ENCODE peak calls at places on chromosome 1, in eight cellular contexts. X is prostate gland, Z is GM12878, U is uterus, D is IMR-90, T is spleen, O is endothelial cell of umbilical vein, G is adrenal gland. P is an unnamed sample.
A peak's percentile ranks its signal among the peaks of the same experiment; 100 is the strongest.

GRCh38 chr1:64042331-64043100 is 160.9 kb upstream of the UBE2U start:
- DNase-seq in X (peak; percentile 73), Z (no peak), U (peak; percentile 57), D (peak; percentile 98), T (no peak), O (peak; percentile 43), G (no peak), P (no peak)

GRCh38 chr1:40855513-40855912 is 6.7 kb downstream of the CITED4 start:
- DNase-seq in X (no peak), Z (no peak), U (no peak), D (no peak), T (no peak), O (no peak), G (no peak), P (no peak)

GRCh38 chr1:215665212-215665611 is 98.1 kb downstream of the KCTD3 start:
- DNase-seq in X (no peak), Z (no peak), U (no peak), D (peak; percentile 94), T (no peak), O (no peak), G (no peak), P (no peak)

GRCh38 chr1:53155534-53155933 is 13.1 kb upstream of the SLC1A7 start:
- DNase-seq in X (no peak), Z (no peak), U (no peak), D (no peak), T (peak; percentile 5), O (no peak), G (no peak), P (no peak)

GRCh38 chr1:222288056-222288455 is 259.8 kb downstream of the HHIPL2 start:
- DNase-seq in X (no peak), Z (no peak), U (no peak), D (peak; percentile 45), T (no peak), O (no peak), G (no peak), P (no peak)

GRCh38 chr1:212959266-212960220 is 9.2 kb downstream of the VASH2 start:
- DNase-seq in X (no peak), Z (peak; percentile 79), U (no peak), D (no peak), T (no peak), O (peak; percentile 24), G (no peak), P (no peak)

GRCh38 chr1:56934400-56935080 is 31.3 kb downstream of the C8B start:
- DNase-seq in X (no peak), Z (no peak), U (no peak), D (peak; percentile 9), T (no peak), O (no peak), G (no peak), P (no peak)

GRCh38 chr1:22238356-22239224 is 95.7 kb upstream of the WNT4 start:
- DNase-seq in X (no peak), Z (no peak), U (no peak), D (no peak), T (no peak), O (no peak), G (no peak), P (no peak)

GRCh38 chr1:6962390-6962955 is 177.2 kb downstream of the CAMTA1 start:
- DNase-seq in X (no peak), Z (peak; percentile 20), U (peak; percentile 48), D (no peak), T (no peak), O (no peak), G (no peak), P (peak; percentile 41)

GRCh38 chr1:1157033-1157365 is 16.7 kb upstream of the TTLL10 start:
- DNase-seq in X (no peak), Z (no peak), U (no peak), D (no peak), T (no peak), O (no peak), G (no peak), P (no peak)

GRCh38 chr1:216461466-216461865 is 38.2 kb upstream of the USH2A start:
- DNase-seq in X (no peak), Z (no peak), U (no peak), D (peak; percentile 65), T (no peak), O (no peak), G (no peak), P (no peak)

GRCh38 chr1:63774617-63775417 is 1.0 kb downstream of the ROR1 start:
- DNase-seq in X (no peak), Z (no peak), U (peak; percentile 43), D (peak; percentile 36), T (peak; percentile 77), O (peak; percentile 49), G (no peak), P (peak; percentile 52)

GRCh38 chr1:116375884-116376733 is 3.1 kb downstream of the ATP1A1 start:
- DNase-seq in X (peak; percentile 96), Z (no peak), U (peak; percentile 71), D (peak; percentile 68), T (peak; percentile 81), O (peak; percentile 85), G (peak; percentile 76), P (peak; percentile 75)

GRCh38 chr1:170823120-170823519 is 112.2 kb upstream of the MROH9 start:
- DNase-seq in X (no peak), Z (no peak), U (no peak), D (peak; percentile 25), T (no peak), O (no peak), G (no peak), P (no peak)

GRCh38 chr1:160830321-160831153 is 32.1 kb downstream of the CD244 start:
- DNase-seq in X (peak; percentile 61), Z (no peak), U (no peak), D (peak; percentile 18), T (peak; percentile 92), O (peak; percentile 35), G (no peak), P (peak; percentile 45)

GRCh38 chr1:1165900-1166421 is 7.7 kb upstream of the TTLL10 start:
- DNase-seq in X (peak; percentile 55), Z (no peak), U (no peak), D (no peak), T (no peak), O (no peak), G (no peak), P (no peak)

GRCh38 chr1:22870201-22870871 is 102.3 kb downstream of the LACTBL1 start:
- DNase-seq in X (peak; percentile 11), Z (no peak), U (peak; percentile 27), D (peak; percentile 38), T (no peak), O (peak; percentile 8), G (peak; percentile 63), P (peak; percentile 65)

GRCh38 chr1:77015748-77016341 is 148.6 kb downstream of the ST6GALNAC5 start:
- DNase-seq in X (no peak), Z (no peak), U (no peak), D (no peak), T (no peak), O (no peak), G (no peak), P (no peak)

GRCh38 chr1:11736746-11737639 is 1.1 kb downstream of the AGTRAP start:
- DNase-seq in X (peak; percentile 78), Z (no peak), U (peak; percentile 63), D (peak; percentile 79), T (peak; percentile 88), O (peak; percentile 46), G (peak; percentile 76), P (peak; percentile 71)
- TF ChIP-seq POLR2A in X (peak; percentile 49), Z (no peak), U (no peak), D (no peak), T (no peak), O (no peak), G (peak; percentile 23), P (peak; percentile 9)

DNA sequence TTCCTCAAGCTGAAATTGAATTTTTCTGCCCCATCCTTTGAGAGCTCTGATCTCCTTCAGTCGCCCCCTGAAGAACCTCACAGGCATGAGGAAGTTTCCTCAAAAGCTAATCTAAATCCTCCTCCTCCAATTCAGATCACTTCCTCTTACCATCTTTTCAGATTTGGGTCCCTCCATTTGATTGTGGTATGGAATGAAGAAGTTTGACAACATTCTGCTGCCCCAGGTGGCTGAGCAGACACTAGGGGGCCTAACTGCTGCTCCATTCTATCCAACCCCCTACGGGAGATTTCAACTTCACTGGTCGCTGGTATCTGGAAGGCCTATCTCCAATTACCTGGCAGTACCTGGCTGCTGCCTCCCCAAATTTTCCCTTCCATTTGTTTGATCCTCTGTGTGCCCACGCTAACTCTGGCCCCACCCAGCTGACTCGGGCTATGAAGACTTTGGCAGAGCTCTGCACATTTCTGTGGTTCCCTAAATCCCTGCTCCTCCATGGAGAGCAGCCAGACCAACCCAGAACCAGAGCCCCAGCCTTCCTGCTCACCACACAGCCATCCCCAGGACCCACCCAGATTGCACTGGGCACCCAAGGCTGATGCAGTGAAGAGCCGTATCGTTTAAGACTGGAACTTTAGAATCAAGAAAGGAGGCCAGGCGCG is 7.8 kb downstream of the IRF6 start:
- DNase-seq in X (peak; percentile 29), Z (no peak), U (no peak), D (no peak), T (no peak), O (no peak), G (no peak), P (no peak)
- TF ChIP-seq CTCF in X (no peak), Z (peak; percentile 9), U (no peak), D (no peak), T (no peak), O (no peak), G (no peak), P (no peak)

DNA sequence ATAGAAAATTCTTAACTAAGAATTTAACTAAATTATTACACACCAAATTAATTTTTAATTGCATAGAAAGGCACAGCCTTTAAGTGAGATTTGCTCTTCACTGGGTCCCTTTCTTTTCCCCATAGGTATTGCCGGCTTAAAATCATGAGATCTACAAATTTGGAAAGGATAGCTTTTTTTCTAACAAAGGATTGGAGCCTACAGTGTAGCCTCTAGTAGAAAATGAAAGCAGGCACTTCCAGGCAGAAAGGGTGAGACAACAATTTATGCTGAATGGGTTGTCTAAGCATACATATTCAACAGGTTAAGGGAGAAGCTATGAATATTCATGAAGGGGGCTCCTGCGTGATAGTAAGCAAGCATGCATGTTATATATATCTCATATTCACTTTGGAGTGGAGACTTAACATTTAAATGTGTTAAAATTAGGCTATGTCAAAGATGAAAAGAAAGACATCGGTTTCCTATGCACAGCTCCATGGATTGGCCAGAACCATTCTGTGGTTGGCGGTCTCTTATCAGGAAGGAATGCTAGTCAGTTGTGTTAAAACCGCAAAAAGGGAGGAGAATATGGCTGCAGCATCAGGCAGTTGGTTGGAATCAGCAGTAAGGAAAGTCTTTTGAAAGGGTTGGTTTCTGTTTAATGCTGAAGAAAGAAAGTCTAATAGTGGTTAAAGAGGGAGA is 66.0 kb downstream of the VCAM1 start:
- DNase-seq in X (no peak), Z (no peak), U (no peak), D (peak; percentile 74), T (no peak), O (no peak), G (no peak), P (no peak)
- TF ChIP-seq POLR2A in X (no peak), Z (no peak), U (no peak), D (no peak), T (no peak), O (no peak), G (no peak), P (no peak)

GRCh38 chr1:186255286-186255685 is 119.8 kb downstream of the TPR start:
- DNase-seq in X (no peak), Z (no peak), U (no peak), D (no peak), T (no peak), O (peak; percentile 63), G (no peak), P (no peak)
- TF ChIP-seq CTCF in X (no peak), Z (no peak), U (no peak), D (no peak), T (no peak), O (no peak), G (no peak), P (no peak)

GRCh38 chr1:112882271-112882744 is 73.7 kb downstream of the SLC16A1 start:
- DNase-seq in X (no peak), Z (no peak), U (peak; percentile 19), D (no peak), T (no peak), O (no peak), G (no peak), P (no peak)
- TF ChIP-seq POLR2A in X (no peak), Z (no peak), U (no peak), D (no peak), T (no peak), O (no peak), G (no peak), P (no peak)